ENCODE peak calls at places on chromosome 14, in five cellular contexts. R is SK-N-SH, A is GM12878, W is HepG2, O is GM12892. X is an unnamed sample.

GRCh38 chr14:54306806-54307205 is 90.0 kb upstream of the CDKN3 start:
- DNase-seq in R (no peak), A (no peak), W (no peak), O (no peak), X (no peak)

GRCh38 chr14:31206536-31207286 is 882 bp downstream of the HECTD1 start:
- DNase-seq in R (peak; percentile 66), A (no peak), W (peak; percentile 50), O (peak; percentile 23), X (peak; percentile 15)

GRCh38 chr14:96207686-96208085 is 3.0 kb downstream of the BDKRB2 start:
- DNase-seq in R (no peak), A (no peak), W (no peak), O (no peak), X (no peak)

GRCh38 chr14:60648934-60649814 is at the start of gene SIX1:
- DNase-seq in R (peak; percentile 88), A (no peak), W (peak; percentile 77), O (no peak), X (peak; percentile 68)

GRCh38 chr14:75513911-75514672 is 8.2 kb upstream of the BATF start:
- DNase-seq in R (no peak), A (peak; percentile 72), W (no peak), O (no peak), X (no peak)

GRCh38 chr14:37583358-37584210 is 11.5 kb downstream of the FOXA1 start:
- DNase-seq in R (no peak), A (no peak), W (peak; percentile 54), O (no peak), X (no peak)

GRCh38 chr14:106872619-106873446 is 1346.5 kb downstream of the TMEM121 start:
- DNase-seq in R (peak; percentile 66), A (no peak), W (peak; percentile 84), O (no peak), X (no peak)

GRCh38 chr14:101176535-101177205 is 273.1 kb upstream of the RTL1 start:
- DNase-seq in R (peak; percentile 72), A (no peak), W (no peak), O (no peak), X (no peak)

GRCh38 chr14:69355155-69355954 is 42.7 kb downstream of the ERH start:
- DNase-seq in R (no peak), A (no peak), W (no peak), O (no peak), X (no peak)

GRCh38 chr14:56057071-56057865 is 60.9 kb upstream of the PELI2 start:
- DNase-seq in R (no peak), A (no peak), W (no peak), O (no peak), X (no peak)

GRCh38 chr14:97848351-97848980 is 1051.3 kb downstream of the VRK1 start:
- DNase-seq in R (no peak), A (no peak), W (no peak), O (no peak), X (no peak)

GRCh38 chr14:97806871-97807270 is 1009.7 kb downstream of the VRK1 start:
- DNase-seq in R (no peak), A (no peak), W (no peak), O (no peak), X (no peak)

GRCh38 chr14:60734465-60735242 is at the start of gene MNAT1:
- DNase-seq in R (peak; percentile 79), A (peak; percentile 56), W (peak; percentile 66), O (no peak), X (no peak)

GRCh38 chr14:74425525-74426201 is 347 bp downstream of the SYNDIG1L start:
- DNase-seq in R (peak; percentile 83), A (no peak), W (no peak), O (peak; percentile 66), X (peak; percentile 75)

GRCh38 chr14:64638625-64639024 is 65.6 kb upstream of the PLEKHG3 start:
- DNase-seq in R (no peak), A (no peak), W (no peak), O (no peak), X (no peak)

GRCh38 chr14:67457782-67458181 is 30.7 kb downstream of the TMEM229B start:
- DNase-seq in R (no peak), A (no peak), W (no peak), O (no peak), X (no peak)

GRCh38 chr14:20350860-20351259 is 7.4 kb downstream of the PARP2 start:
- DNase-seq in R (no peak), A (no peak), W (no peak), O (no peak), X (no peak)

GRCh38 chr14:64649383-64649998 is 54.7 kb upstream of the PLEKHG3 start:
- DNase-seq in R (no peak), A (no peak), W (no peak), O (no peak), X (no peak)

GRCh38 chr14:97137705-97138104 is 340.5 kb downstream of the VRK1 start:
- DNase-seq in R (no peak), A (no peak), W (no peak), O (no peak), X (no peak)

GRCh38 chr14:77301103-77301502 is 19.6 kb downstream of the POMT2 start:
- DNase-seq in R (peak; percentile 65), A (no peak), W (peak; percentile 75), O (peak; percentile 47), X (peak; percentile 49)

GRCh38 chr14:60064491-60065072 is 27.1 kb upstream of the PCNX4 start:
- DNase-seq in R (peak; percentile 20), A (peak; percentile 15), W (peak; percentile 9), O (no peak), X (peak; percentile 5)

GRCh38 chr14:102731101-102731870 is 46.0 kb upstream of the TRAF3 start:
- DNase-seq in R (no peak), A (no peak), W (no peak), O (no peak), X (no peak)

GRCh38 chr14:63342381-63342780 is 23.6 kb upstream of the GPHB5 start:
- DNase-seq in R (no peak), A (no peak), W (no peak), O (no peak), X (no peak)

GRCh38 chr14:60632257-60632656 is 17.0 kb downstream of the SIX1 start:
- DNase-seq in R (no peak), A (no peak), W (no peak), O (no peak), X (no peak)

GRCh38 chr14:51014086-51014485 is 69.8 kb upstream of the PYGL start:
- DNase-seq in R (no peak), A (no peak), W (no peak), O (no peak), X (no peak)

GRCh38 chr14:70173569-70173968 is 15.2 kb downstream of the SLC8A3 start:
- DNase-seq in R (no peak), A (no peak), W (no peak), O (no peak), X (no peak)

GRCh38 chr14:106665814-106666213 is 1139.4 kb downstream of the TMEM121 start:
- DNase-seq in R (no peak), A (no peak), W (no peak), O (no peak), X (no peak)

GRCh38 chr14:76467843-76468242 is 91.9 kb downstream of the ESRRB start:
- DNase-seq in R (no peak), A (no peak), W (no peak), O (no peak), X (no peak)

DNA sequence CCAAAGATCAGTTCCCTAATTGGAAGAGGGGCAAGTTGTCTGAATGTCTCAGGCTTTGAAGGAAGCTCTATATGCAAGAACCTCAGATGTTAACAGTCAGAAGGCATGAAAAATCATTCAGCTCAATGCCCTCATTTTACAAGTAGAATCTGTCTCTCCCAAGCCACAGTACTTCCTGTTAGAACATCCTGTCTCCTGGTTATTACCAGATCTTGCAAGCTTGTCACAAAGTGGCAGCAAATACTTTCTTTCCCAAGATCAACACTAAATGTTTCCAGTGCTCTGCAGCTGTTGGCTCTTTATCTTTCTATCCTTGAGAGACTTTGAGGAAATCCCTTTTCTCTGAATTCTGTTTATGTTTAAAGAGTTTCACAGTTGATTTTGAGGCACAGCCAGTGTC is 235.5 kb downstream of the AKAP6 start:
- DNase-seq in R (no peak), A (no peak), W (no peak), O (no peak), X (no peak)
- TF ChIP-seq TAF1 in R (no peak), A (no peak), W (no peak), O (no peak), X (no peak)

DNA sequence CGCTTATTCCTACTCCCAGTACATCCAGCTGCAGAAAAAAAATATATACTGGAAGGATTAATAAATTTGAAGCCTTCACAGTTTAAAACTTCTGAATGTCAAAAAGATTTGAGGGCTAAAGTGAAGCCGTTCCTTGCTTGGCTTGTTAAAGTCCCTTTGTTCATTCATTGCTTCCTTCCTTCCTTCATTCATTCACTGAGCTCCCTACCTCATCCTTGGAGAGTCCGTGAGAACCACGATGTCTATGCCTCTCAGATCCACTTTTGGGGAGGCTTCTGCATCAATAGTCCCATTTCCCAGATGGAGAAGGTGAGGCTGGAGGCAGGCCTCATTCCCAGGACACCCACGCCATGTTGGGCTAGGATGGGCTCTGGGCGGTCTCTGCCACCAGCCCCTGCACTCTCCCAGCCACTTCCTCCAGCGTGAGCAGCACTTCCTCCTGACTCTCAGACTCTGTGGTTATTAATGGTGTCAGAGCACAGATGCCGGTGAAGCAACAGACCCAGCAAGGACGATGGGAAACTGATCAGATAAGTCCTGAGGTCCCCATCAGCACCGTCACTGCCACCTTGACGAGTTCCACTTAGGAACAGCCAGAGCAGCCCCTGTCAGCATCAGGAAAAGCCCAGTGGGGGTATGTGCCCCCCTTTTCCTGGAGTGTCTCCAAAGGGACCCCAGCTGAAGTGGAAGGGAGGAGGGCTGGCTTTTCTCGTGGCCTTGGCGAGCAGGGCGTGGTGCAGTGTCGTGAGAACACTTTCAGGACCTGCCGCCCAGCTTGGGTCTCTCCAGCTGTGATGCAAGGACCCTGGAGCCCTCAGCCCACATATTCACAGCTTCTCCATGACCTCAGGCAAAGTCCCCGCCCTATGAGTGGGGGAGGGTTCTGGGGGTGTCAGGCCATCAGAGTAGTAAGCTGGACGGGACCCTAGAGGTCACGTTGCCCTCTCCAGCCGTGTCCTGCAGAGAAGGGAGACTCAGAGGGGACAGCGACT is 21.2 kb downstream of the ASB2 start:
- DNase-seq in R (peak; percentile 37), A (no peak), W (no peak), O (no peak), X (peak; percentile 67)
- TF ChIP-seq POLR2AphosphoS5 in R (no peak), A (peak; percentile 70), W (no peak), O (peak; percentile 69), X (peak; percentile 61)

DNA sequence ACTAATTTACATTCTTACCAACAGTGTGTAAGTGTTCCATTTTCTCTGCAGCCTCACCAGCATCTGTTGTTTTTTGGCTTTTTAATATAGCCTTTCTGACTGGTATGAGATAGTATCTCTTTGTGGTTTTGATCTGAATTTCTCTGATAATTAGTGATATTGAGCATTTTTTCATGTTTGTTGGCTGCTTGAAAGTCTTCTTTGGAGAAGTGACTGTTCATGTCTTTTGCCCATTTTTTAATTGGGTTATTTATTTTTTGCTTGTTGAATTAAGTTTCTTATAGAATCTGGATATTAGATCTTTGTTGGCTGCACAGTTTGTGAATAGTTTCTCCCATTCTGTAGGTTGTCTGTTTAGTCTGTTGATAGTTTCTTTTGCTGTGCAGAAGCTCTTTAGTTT is 48.0 kb upstream of the OR6J1 start:
- DNase-seq in R (no peak), A (no peak), W (no peak), O (no peak), X (no peak)
- TF ChIP-seq TAF1 in R (no peak), A (no peak), W (no peak), O (no peak), X (no peak)

DNA sequence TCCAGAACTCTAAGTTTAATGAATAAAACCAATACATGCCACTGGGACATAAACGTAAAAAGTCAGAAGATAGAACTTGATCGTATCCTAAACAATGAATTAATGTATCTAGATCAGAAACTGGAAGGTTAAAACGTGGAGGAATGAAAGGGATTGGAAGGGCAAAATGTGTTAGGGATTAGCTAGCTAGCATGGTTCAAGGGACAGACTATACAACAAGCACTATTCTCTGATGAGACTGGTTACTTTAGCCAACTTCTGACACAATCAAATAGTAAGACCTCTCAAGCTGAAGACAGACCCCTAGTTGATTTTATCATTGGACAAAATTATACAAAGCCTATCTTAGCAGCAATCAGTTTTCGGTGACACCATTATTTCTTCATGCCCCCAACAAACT is 18.7 kb upstream of the OXA1L start:
- DNase-seq in R (no peak), A (no peak), W (no peak), O (no peak), X (no peak)
- TF ChIP-seq POLR2AphosphoS5 in R (no peak), A (no peak), W (no peak), O (no peak), X (no peak)